ENCODE peak calls at places on chromosomes 5 and 9, in eight cellular contexts. H is right lobe of liver; N is thoracic aorta; T is transverse colon; L is A673; E is mammary epithelial cell; B is cardiac muscle cell; C is naive thymus-derived CD4-positive, alpha-beta T cell. X is an unnamed sample. For H3K4me1, the result is how much of the 10 kb centered on the place peaks cover.

GRCh38 chr5:169745441-169746146 is 108.5 kb downstream of the DOCK2 start:
- DNase-seq in H (no peak), N (no peak), T (no peak), L (no peak), E (peak), B (peak), C (no peak), X (no peak)

GRCh38 chr5:119355244-119355635 is 579 bp upstream of the TNFAIP8 start:
- DNase-seq in H (no peak), N (no peak), T (no peak), L (no peak), E (no peak), B (no peak), C (no peak), X (peak)

GRCh38 chr9:91555132-91555531 is 131.5 kb upstream of the NFIL3 start:
- DNase-seq in H (no peak), N (no peak), T (no peak), L (no peak), E (no peak), B (peak), C (no peak), X (no peak)

GRCh38 chr5:168978015-168978414 is 322.9 kb downstream of the SLIT3 start:
- DNase-seq in H (no peak), N (no peak), T (no peak), L (no peak), E (peak), B (peak), C (no peak), X (no peak)

GRCh38 chr5:80147119-80147815 is 108.6 kb downstream of the SERINC5 start:
- DNase-seq in H (no peak), N (no peak), T (no peak), L (no peak), E (no peak), B (no peak), C (no peak), X (no peak)

GRCh38 chr5:17156463-17156862 is 61.0 kb upstream of the BASP1 start:
- DNase-seq in H (no peak), N (no peak), T (no peak), L (no peak), E (peak), B (no peak), C (no peak), X (no peak)

GRCh38 chr5:51882647-51883046 is 499.4 kb downstream of the ISL1 start:
- DNase-seq in H (no peak), N (no peak), T (no peak), L (no peak), E (no peak), B (no peak), C (no peak), X (no peak)

GRCh38 chr5:145778144-145778900 is 56.8 kb downstream of the PRELID2 start:
- DNase-seq in H (no peak), N (no peak), T (no peak), L (no peak), E (no peak), B (no peak), C (no peak), X (no peak)

GRCh38 chr9:74770508-74771261 is 117.0 kb downstream of the TRPM6 start:
- DNase-seq in H (no peak), N (no peak), T (peak), L (peak), E (no peak), B (peak), C (peak), X (peak)

GRCh38 chr5:68242743-68243142 is 27.2 kb downstream of the PIK3R1 start:
- DNase-seq in H (no peak), N (no peak), T (no peak), L (no peak), E (no peak), B (no peak), C (no peak), X (no peak)

GRCh38 chr9:37007295-37007694 is 26.8 kb downstream of the PAX5 start:
- DNase-seq in H (no peak), N (no peak), T (no peak), L (no peak), E (no peak), B (no peak), C (no peak), X (no peak)
- H3K4me1 ChIP-seq in H (under half), N (under half), T (under half), L (under half), E (under half), B (under half), C (under half), X (under half)

DNA sequence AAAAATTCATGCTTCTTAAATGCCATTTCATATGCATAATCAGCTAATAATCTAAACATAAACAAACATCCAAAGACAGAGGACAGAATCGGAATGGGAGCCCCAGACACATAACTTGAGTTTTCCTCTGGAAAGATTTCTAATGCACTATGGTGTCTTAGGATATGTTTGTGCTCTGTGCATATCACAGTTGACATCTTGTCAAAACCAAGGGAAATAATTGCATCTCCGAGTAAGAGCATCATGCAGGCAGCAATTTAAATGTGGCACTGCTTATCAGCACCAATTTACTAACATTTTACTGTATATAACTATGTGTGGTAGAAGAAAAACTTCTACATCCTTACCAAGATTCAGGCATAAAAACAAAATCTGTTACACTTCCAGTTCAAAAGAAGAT is 217.9 kb downstream of the GLIS3 start:
- DNase-seq in H (no peak), N (no peak), T (no peak), L (no peak), E (no peak), B (no peak), C (no peak), X (no peak)
- H3K4me1 ChIP-seq in H (under half), N (under half), T (under half), L (under half), E (under half), B (under half), C (under half), X (under half)

GRCh38 chr9:71761938-71762353 is 6.4 kb downstream of the CEMIP2 start:
- DNase-seq in H (no peak), N (no peak), T (no peak), L (no peak), E (no peak), B (no peak), C (no peak), X (no peak)
- H3K4me1 ChIP-seq in H (under half), N (under half), T (half or more), L (half or more), E (half or more), B (under half), C (half or more), X (half or more)

DNA sequence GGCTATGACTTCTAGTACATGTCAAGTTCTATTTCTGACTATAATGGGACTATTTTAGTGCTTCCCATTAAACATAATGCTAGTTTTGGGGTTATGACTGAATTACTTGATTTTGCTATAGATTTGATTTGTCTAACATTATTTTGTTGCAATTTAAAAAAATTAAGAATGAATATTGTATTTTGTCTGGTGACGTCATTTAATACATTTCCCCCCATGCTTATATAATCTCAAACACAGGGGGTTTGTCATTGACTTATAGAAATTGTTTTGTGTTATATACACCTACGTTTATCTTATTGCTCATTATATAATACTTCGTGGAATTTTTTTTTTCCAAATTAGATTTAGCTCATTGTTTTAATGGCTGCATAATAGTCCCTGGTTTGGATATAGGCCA is 270.3 kb upstream of the VLDLR start:
- DNase-seq in H (no peak), N (no peak), T (no peak), L (no peak), E (no peak), B (no peak), C (no peak), X (no peak)
- H3K4me1 ChIP-seq in H (under half), N (under half), T (under half), L (under half), E (under half), B (under half), C (under half), X (under half)